ENCODE peak calls at places on chromosomes 4 and X, in five cellular contexts. Q is SJSA1, H is T follicular helper cell, T is MG63, A is hypothalamus. C is an unnamed sample.
A peak's percentile ranks its signal among the peaks of the same experiment; 100 is the strongest.

GRCh38 chr4:5722328-5722727 is 11.3 kb downstream of the EVC start:
- DNase-seq in A (no peak), T (no peak), H (no peak), Q (peak; percentile 53), C (no peak)

GRCh38 chrX:41661366-41662095 is 27.2 kb upstream of the GPR34 start:
- DNase-seq in A (no peak), T (no peak), Q (no peak), H (no peak), C (no peak)

GRCh38 chrX:22300130-22300529 is 27.4 kb downstream of the CBLL2 start:
- DNase-seq in Q (peak; percentile 52), H (no peak), A (peak; percentile 7), T (peak; percentile 48), C (peak; percentile 1)

GRCh38 chr4:169912996-169913395 is 113.2 kb downstream of the MFAP3L start:
- DNase-seq in A (no peak), H (no peak), Q (no peak), T (no peak), C (no peak)

GRCh38 chrX:147890766-147891165 is 21.0 kb upstream of the FMR1 start:
- DNase-seq in Q (no peak), T (no peak), H (no peak), A (no peak), C (no peak)

GRCh38 chr4:74032064-74032463 is 6.4 kb downstream of the CXCL3 start:
- DNase-seq in A (no peak), Q (no peak), T (peak; percentile 57), H (no peak), C (no peak)

GRCh38 chr4:10245761-10246160 is 129.2 kb upstream of the WDR1 start:
- DNase-seq in Q (no peak), T (no peak), A (no peak), H (no peak), C (no peak)

GRCh38 chr4:39020130-39020529 is 12.1 kb downstream of the TMEM156 start:
- DNase-seq in A (no peak), H (no peak), Q (no peak), T (no peak), C (no peak)